ENCODE peak calls at places on chromosomes 11 and 22, in four cellular contexts. C is heart left ventricle, J is A549, O is HCT116. Q is an unnamed sample. For H3K4me1, the result is how much of the 10 kb centered on the place peaks cover.

GRCh38 chr11:74011360-74012071 is 2.6 kb upstream of the UCP3 start:
- DNase-seq in O (no peak), J (no peak), C (no peak), Q (no peak)

GRCh38 chr22:25148149-25148691 is 51.4 kb upstream of the CRYBB3 start:
- DNase-seq in J (no peak), O (no peak), C (no peak), Q (peak)

GRCh38 chr22:41482319-41482935 is 13.5 kb downstream of the ACO2 start:
- DNase-seq in J (no peak), O (no peak), C (no peak), Q (no peak)

GRCh38 chr22:40748388-40748970 is 69.2 kb downstream of the MCHR1 start:
- DNase-seq in J (no peak), O (no peak), C (no peak), Q (no peak)

GRCh38 chr22:36336246-36337182 is 51.3 kb downstream of the MYH9 start:
- DNase-seq in C (no peak), O (no peak), J (no peak), Q (peak)

GRCh38 chr11:128239224-128239790 is 348.1 kb downstream of the ETS1 start:
- DNase-seq in J (no peak), C (no peak), O (no peak), Q (no peak)

GRCh38 chr22:46931414-46931813 is 169.0 kb downstream of the TBC1D22A start:
- DNase-seq in C (no peak), O (peak), J (peak), Q (no peak)

GRCh38 chr11:60251485-60252207 is 8.7 kb upstream of the MS4A4E start:
- DNase-seq in O (peak), C (no peak), J (peak), Q (peak)

GRCh38 chr11:31973175-31973574 is 117.7 kb upstream of the RCN1 start:
- DNase-seq in C (no peak), J (no peak), O (no peak), Q (no peak)

GRCh38 chr11:119472186-119472855 is 49.3 kb upstream of the THY1 start:
- DNase-seq in C (no peak), O (no peak), J (no peak), Q (no peak)

GRCh38 chr11:35337136-35337918 is 82.0 kb downstream of the SLC1A2 start:
- DNase-seq in J (peak), C (no peak), O (peak), Q (peak)

GRCh38 chr22:30513462-30513861 is 8.0 kb upstream of the SEC14L4 start:
- DNase-seq in C (no peak), J (no peak), O (no peak), Q (no peak)

GRCh38 chr11:7635137-7635536 is 38.2 kb downstream of the CYB5R2 start:
- DNase-seq in J (no peak), C (peak), O (no peak), Q (no peak)

GRCh38 chr11:108891909-108892511 is 227.1 kb downstream of the DDX10 start:
- DNase-seq in J (no peak), C (no peak), O (no peak), Q (no peak)

GRCh38 chr11:64923944-64924909 is at the start of gene PPP2R5B:
- DNase-seq in O (peak), C (peak), J (peak), Q (peak)
- TF ChIP-seq POLR2A in O (no peak), C (peak), J (peak), Q (peak)

GRCh38 chr11:36452987-36453386 is 57.1 kb downstream of the TRAF6 start:
- DNase-seq in J (peak), O (no peak), C (no peak), Q (no peak)
- H3K4me1 ChIP-seq in J (under half), O (under half), C (under half), Q (under half)

GRCh38 chr11:65422633-65423515 is at the start of gene NEAT1:
- DNase-seq in J (peak), C (peak), O (peak), Q (peak)

GRCh38 chr11:65420506-65421203 is 1.9 kb upstream of the NEAT1 start:
- DNase-seq in O (no peak), C (no peak), J (no peak), Q (peak)

GRCh38 chr11:65422104-65422632 is 430 bp upstream of the NEAT1 start:
- DNase-seq in O (peak), J (peak), C (peak), Q (peak)

GRCh38 chr11:65419773-65420481 is 2.7 kb upstream of the NEAT1 start:
- DNase-seq in C (peak), J (peak), O (peak), Q (peak)

DNA sequence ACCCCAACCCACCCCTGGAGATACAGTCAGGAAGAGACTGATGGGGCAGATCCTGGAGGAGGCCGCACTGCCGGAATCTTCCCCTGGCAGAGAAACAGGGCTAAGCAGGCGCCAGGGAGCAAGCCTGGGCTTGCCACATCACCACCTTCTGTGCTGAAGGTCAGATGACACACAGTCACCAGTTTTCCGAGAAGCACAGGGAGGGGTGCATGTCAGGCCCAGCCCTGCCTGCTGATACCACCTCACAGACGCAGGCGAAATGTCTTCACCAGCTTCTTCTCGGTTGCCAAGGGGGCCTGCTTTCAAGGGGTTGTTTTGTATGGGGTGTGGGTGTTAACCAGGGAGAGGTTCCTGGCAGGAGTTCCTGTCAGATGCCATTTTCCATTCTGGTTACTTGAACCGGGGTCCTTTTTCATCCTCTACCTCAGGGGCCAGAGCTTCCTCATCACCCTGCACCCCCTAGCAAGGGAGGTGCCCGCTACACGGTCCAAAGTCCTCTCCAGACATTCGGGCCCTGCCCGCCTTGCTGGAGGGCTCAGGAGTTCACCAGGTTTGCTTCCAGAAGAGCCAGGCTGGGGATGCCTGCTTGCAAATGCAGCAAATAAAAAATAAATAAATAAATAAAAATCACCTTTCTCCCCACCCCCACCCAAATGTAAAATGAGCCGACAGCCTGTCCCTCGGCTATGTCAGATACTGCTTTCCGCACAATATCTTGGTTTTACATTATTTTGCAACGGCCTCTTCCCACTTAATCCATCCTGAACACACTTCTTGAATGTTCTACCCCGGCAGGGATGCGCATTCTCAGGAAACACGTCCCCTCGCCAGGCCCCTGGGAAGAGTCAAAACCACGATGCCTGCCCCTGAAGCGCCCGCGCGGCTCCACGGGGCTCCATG is 1.1 kb upstream of the NEAT1 start:
- DNase-seq in J (peak), C (peak), O (peak), Q (peak)
- TF ChIP-seq POLR2A in J (peak), C (peak), O (no peak), Q (no peak)

DNA sequence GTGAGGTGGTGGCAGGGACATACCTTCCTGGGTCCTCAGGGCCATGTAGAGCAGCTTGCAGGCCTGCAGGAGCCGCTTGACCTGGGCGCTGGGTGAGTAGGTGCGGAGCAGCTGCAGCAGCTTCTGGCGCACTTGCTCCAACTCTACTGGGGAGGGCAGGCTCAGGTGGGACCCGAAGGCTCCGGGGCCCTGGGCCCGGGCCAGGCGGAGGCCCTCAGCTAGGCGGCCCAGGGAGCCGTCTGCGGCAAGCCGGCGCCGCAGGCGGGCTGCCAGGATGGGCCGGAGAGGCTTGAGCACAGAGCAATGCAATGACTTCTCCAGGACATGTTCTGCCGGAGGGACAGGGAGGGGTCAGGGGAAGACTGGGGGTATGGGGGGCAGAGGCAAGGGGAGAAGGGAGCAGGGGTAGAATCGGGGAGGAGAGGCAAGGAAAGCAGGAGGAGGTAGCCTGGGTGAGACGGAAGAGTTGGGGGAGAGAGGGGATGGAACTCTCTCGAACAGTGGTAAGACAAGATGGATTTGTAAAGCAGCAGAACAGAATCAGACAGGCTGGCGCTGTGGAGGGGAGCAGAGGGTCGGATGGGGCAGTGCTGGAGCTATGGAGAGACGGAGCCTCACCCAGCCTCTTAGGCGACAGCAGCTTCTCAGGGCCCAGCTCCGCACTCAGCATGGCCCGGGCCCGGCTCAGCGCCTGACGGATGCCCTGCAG is 2.2 kb downstream of the RIN1 start:
- DNase-seq in C (no peak), J (no peak), O (no peak), Q (no peak)
- H3K4me1 ChIP-seq in C (under half), J (under half), O (under half), Q (under half)

GRCh38 chr22:19176732-19177131 is 1.8 kb downstream of the SLC25A1 start:
- DNase-seq in O (no peak), C (no peak), J (no peak), Q (no peak)

GRCh38 chr22:19177164-19178064 is 1.1 kb downstream of the SLC25A1 start:
- DNase-seq in C (no peak), J (no peak), O (no peak), Q (no peak)

GRCh38 chr22:19178659-19179471 is at the start of gene SLC25A1:
- DNase-seq in C (peak), J (peak), O (peak), Q (peak)

GRCh38 chr22:19179472-19180048 is 1.0 kb upstream of the SLC25A1 start:
- DNase-seq in O (peak), J (peak), C (peak), Q (peak)

DNA sequence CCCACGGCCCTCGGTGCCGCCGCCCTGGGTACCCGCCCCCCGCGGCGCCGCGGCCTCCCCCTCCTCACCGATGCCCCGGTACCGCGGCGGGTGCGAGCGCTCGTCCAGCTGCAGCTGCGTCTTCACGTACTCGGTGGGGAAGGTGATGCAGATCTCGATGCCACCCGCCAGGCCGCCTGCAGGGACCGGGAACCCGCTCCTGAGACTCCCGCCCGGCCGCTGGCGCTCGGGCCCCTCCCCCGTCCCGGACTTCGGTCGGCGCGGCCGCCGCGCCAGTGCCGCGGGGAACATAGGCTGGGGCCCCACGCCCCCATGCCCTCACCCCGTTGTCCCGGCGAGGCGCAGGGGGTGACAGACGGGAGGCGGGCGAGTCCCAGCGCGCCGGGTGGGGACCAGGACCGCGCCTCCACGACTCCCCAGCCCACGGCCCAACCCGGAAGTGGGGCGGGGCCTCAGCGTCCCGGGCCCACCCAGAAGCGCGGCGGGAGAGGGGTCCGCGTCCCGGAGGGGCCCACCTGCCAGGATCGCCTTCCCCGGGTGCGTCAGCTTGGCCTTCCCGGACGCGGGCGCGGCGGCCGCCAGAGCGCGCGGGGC is 374 bp downstream of the SLC25A1 start:
- DNase-seq in C (peak), O (no peak), J (no peak), Q (peak)
- TF ChIP-seq POLR2A in C (no peak), O (no peak), J (peak), Q (peak)

DNA sequence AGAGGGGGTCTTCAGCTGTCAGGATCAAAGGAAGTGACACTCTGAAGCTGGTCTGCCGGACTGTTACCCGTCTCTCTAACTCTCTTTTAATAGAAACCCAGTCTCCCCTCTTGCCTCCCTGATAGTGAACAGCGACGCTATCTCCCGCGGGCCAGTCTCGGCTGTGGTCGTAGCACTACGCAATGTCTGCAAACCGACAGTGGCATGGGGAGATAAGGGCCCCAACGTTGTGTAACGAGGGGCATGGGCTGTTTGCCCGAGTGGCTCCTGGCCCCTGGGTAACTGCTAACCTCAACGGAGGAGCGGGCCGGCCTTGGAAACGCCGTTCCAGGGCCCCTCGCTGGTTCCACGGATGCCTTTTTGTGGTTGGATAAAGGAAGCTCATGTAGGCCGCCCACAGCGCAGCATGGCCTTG is 23.3 kb downstream of the ZBTB16 start:
- DNase-seq in O (no peak), C (peak), J (no peak), Q (peak)
- H3K4me1 ChIP-seq in O (under half), C (half or more), J (under half), Q (half or more)

DNA sequence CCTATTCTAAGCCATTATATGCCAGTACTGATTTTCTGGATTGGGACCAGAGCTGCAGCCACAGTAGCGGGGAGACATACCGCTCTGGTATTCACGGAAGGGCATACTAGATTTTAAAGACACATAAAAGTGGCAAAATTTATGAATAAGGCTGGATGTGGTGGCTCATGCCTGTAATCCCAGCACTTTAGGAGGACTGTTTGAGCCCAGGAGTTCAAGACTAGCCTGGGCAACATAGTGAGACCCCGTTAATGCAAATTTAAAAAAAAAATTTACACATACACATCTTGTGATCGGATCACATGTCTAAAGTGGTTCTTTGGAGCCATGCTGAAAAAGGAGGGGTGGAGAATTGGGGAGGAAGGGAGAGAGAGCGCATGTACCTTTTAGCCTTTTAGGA is 9.0 kb downstream of the RPL27A start:
- DNase-seq in O (no peak), C (no peak), J (no peak), Q (no peak)
- TF ChIP-seq POLR2A in O (no peak), C (no peak), J (no peak), Q (no peak)

Q was measured in body of pancreas.